ENCODE peak calls at places on chromosomes 12 and 14, in eight cellular contexts. One of them, this sample, is unnamed.

GRCh38 chr14:104770851-104771272 is 17.9 kb downstream of the SIVA1 start:
- DNase-seq in retinal pigment epithelial cell: no peak
- DNase-seq in cardiac fibroblast: peak
- DNase-seq in uterus: no peak
- DNase-seq in aorta: no peak
- DNase-seq in dorsolateral prefrontal cortex: no peak
- DNase-seq in BJ: no peak
- DNase-seq in psoas muscle: no peak
- DNase-seq in this sample: no peak

GRCh38 chr12:88922816-88923215 is 342.5 kb upstream of the KITLG start:
- DNase-seq in psoas muscle: no peak
- DNase-seq in retinal pigment epithelial cell: no peak
- DNase-seq in aorta: no peak
- DNase-seq in uterus: no peak
- DNase-seq in BJ: no peak
- DNase-seq in dorsolateral prefrontal cortex: no peak
- DNase-seq in cardiac fibroblast: peak
- DNase-seq in this sample: no peak

GRCh38 chr12:4562034-4562657 is at the start of gene DYRK4:
- DNase-seq in aorta: peak
- DNase-seq in BJ: no peak
- DNase-seq in uterus: peak
- DNase-seq in dorsolateral prefrontal cortex: peak
- DNase-seq in retinal pigment epithelial cell: peak
- DNase-seq in psoas muscle: peak
- DNase-seq in cardiac fibroblast: peak
- DNase-seq in this sample: peak

GRCh38 chr12:116323696-116324386 is 46.3 kb upstream of the MED13L start:
- DNase-seq in retinal pigment epithelial cell: no peak
- DNase-seq in BJ: no peak
- DNase-seq in psoas muscle: no peak
- DNase-seq in dorsolateral prefrontal cortex: no peak
- DNase-seq in uterus: no peak
- DNase-seq in aorta: no peak
- DNase-seq in cardiac fibroblast: no peak
- DNase-seq in this sample: no peak

GRCh38 chr12:11836282-11836963 is 186.9 kb downstream of the ETV6 start:
- DNase-seq in uterus: no peak
- DNase-seq in psoas muscle: no peak
- DNase-seq in BJ: no peak
- DNase-seq in dorsolateral prefrontal cortex: no peak
- DNase-seq in aorta: peak
- DNase-seq in retinal pigment epithelial cell: no peak
- DNase-seq in cardiac fibroblast: no peak
- DNase-seq in this sample: no peak

GRCh38 chr12:89707992-89708792 is 446 bp downstream of the ATP2B1 start:
- DNase-seq in BJ: no peak
- DNase-seq in psoas muscle: peak
- DNase-seq in dorsolateral prefrontal cortex: no peak
- DNase-seq in retinal pigment epithelial cell: no peak
- DNase-seq in aorta: peak
- DNase-seq in cardiac fibroblast: peak
- DNase-seq in uterus: peak
- DNase-seq in this sample: no peak

GRCh38 chr12:96070670-96071279 is 35.4 kb upstream of the LTA4H start:
- DNase-seq in retinal pigment epithelial cell: no peak
- DNase-seq in dorsolateral prefrontal cortex: no peak
- DNase-seq in cardiac fibroblast: peak
- DNase-seq in uterus: no peak
- DNase-seq in aorta: no peak
- DNase-seq in BJ: no peak
- DNase-seq in psoas muscle: no peak
- DNase-seq in this sample: no peak

GRCh38 chr12:52692253-52692652 is 11.1 kb downstream of the KRT77 start:
- DNase-seq in dorsolateral prefrontal cortex: no peak
- DNase-seq in aorta: no peak
- DNase-seq in cardiac fibroblast: no peak
- DNase-seq in psoas muscle: no peak
- DNase-seq in uterus: no peak
- DNase-seq in BJ: no peak
- DNase-seq in retinal pigment epithelial cell: no peak
- DNase-seq in this sample: no peak

GRCh38 chr14:37048666-37049071 is 123.7 kb downstream of the SLC25A21 start:
- DNase-seq in retinal pigment epithelial cell: no peak
- DNase-seq in aorta: no peak
- DNase-seq in cardiac fibroblast: peak
- DNase-seq in dorsolateral prefrontal cortex: no peak
- DNase-seq in BJ: no peak
- DNase-seq in uterus: no peak
- DNase-seq in psoas muscle: no peak
- DNase-seq in this sample: no peak

GRCh38 chr12:23204933-23205778 is 580.2 kb downstream of the ETNK1 start:
- DNase-seq in cardiac fibroblast: peak
- DNase-seq in uterus: no peak
- DNase-seq in aorta: no peak
- DNase-seq in retinal pigment epithelial cell: peak
- DNase-seq in dorsolateral prefrontal cortex: no peak
- DNase-seq in BJ: peak
- DNase-seq in psoas muscle: no peak
- DNase-seq in this sample: peak

GRCh38 chr12:65857875-65858274 is 33.6 kb downstream of the HMGA2 start:
- DNase-seq in BJ: no peak
- DNase-seq in retinal pigment epithelial cell: no peak
- DNase-seq in dorsolateral prefrontal cortex: no peak
- DNase-seq in aorta: no peak
- DNase-seq in psoas muscle: no peak
- DNase-seq in cardiac fibroblast: no peak
- DNase-seq in uterus: no peak
- DNase-seq in this sample: no peak

GRCh38 chr12:1277905-1278304 is 286.9 kb downstream of the ERC1 start:
- DNase-seq in BJ: no peak
- DNase-seq in retinal pigment epithelial cell: no peak
- DNase-seq in aorta: no peak
- DNase-seq in uterus: no peak
- DNase-seq in cardiac fibroblast: no peak
- DNase-seq in psoas muscle: no peak
- DNase-seq in dorsolateral prefrontal cortex: no peak
- DNase-seq in this sample: no peak

GRCh38 chr14:90663680-90664079 is 152.6 kb downstream of the TTC7B start:
- DNase-seq in retinal pigment epithelial cell: no peak
- DNase-seq in dorsolateral prefrontal cortex: no peak
- DNase-seq in BJ: no peak
- DNase-seq in uterus: no peak
- DNase-seq in psoas muscle: no peak
- DNase-seq in aorta: no peak
- DNase-seq in cardiac fibroblast: no peak
- DNase-seq in this sample: no peak

GRCh38 chr14:68140801-68141200 is 321.2 kb downstream of the RAD51B start:
- DNase-seq in retinal pigment epithelial cell: no peak
- DNase-seq in uterus: no peak
- DNase-seq in aorta: no peak
- DNase-seq in cardiac fibroblast: no peak
- DNase-seq in psoas muscle: no peak
- DNase-seq in dorsolateral prefrontal cortex: no peak
- DNase-seq in BJ: no peak
- DNase-seq in this sample: no peak

GRCh38 chr12:32893008-32893407 is 3.6 kb downstream of the PKP2 start:
- DNase-seq in retinal pigment epithelial cell: no peak
- DNase-seq in uterus: no peak
- DNase-seq in BJ: no peak
- DNase-seq in aorta: no peak
- DNase-seq in psoas muscle: no peak
- DNase-seq in cardiac fibroblast: no peak
- DNase-seq in dorsolateral prefrontal cortex: no peak
- DNase-seq in this sample: no peak

GRCh38 chr12:32893458-32893857 is 3.1 kb downstream of the PKP2 start:
- DNase-seq in uterus: no peak
- DNase-seq in BJ: no peak
- DNase-seq in cardiac fibroblast: peak
- DNase-seq in psoas muscle: no peak
- DNase-seq in aorta: no peak
- DNase-seq in dorsolateral prefrontal cortex: no peak
- DNase-seq in retinal pigment epithelial cell: no peak
- DNase-seq in this sample: no peak

GRCh38 chr12:32889073-32889760 is 7.4 kb downstream of the PKP2 start:
- DNase-seq in uterus: no peak
- DNase-seq in psoas muscle: no peak
- DNase-seq in BJ: no peak
- DNase-seq in retinal pigment epithelial cell: no peak
- DNase-seq in dorsolateral prefrontal cortex: no peak
- DNase-seq in cardiac fibroblast: no peak
- DNase-seq in aorta: no peak
- DNase-seq in this sample: no peak

GRCh38 chr12:32891956-32892355 is 4.6 kb downstream of the PKP2 start:
- DNase-seq in BJ: no peak
- DNase-seq in cardiac fibroblast: peak
- DNase-seq in aorta: no peak
- DNase-seq in psoas muscle: no peak
- DNase-seq in dorsolateral prefrontal cortex: no peak
- DNase-seq in retinal pigment epithelial cell: peak
- DNase-seq in uterus: no peak
- DNase-seq in this sample: no peak

DNA sequence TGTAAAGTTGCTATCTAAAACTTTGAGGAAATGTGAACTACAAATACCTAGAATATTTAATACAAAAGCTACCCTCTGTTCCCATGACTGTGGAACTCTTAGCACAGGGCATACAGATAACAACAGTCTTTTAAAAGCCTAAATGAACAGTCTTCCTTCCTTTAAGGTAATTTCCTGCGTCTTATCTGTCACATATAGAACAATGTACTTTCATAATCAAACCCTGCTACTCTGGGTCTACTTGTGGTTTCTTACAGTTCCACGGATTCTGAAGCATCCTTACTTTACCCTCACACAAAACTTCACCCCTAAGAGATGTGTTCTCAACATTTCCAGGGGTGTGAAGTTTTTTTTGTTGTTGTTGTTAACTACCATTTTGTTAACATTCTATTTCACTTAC is 5.1 kb downstream of the PKP2 start:
- DNase-seq in cardiac fibroblast: no peak
- DNase-seq in BJ: no peak
- DNase-seq in aorta: no peak
- DNase-seq in dorsolateral prefrontal cortex: no peak
- DNase-seq in retinal pigment epithelial cell: no peak
- DNase-seq in uterus: no peak
- DNase-seq in psoas muscle: no peak
- DNase-seq in this sample: no peak
- H3K4me3 ChIP-seq in cardiac fibroblast: no peak
- H3K4me3 ChIP-seq in BJ: no peak
- H3K4me3 ChIP-seq in aorta: no peak
- H3K4me3 ChIP-seq in dorsolateral prefrontal cortex: no peak
- H3K4me3 ChIP-seq in retinal pigment epithelial cell: no peak
- H3K4me3 ChIP-seq in uterus: no peak
- H3K4me3 ChIP-seq in psoas muscle: no peak
- H3K4me3 ChIP-seq in this sample: no peak

GRCh38 chr14:77303417-77304156 is 17.1 kb downstream of the POMT2 start:
- DNase-seq in BJ: peak
- DNase-seq in dorsolateral prefrontal cortex: no peak
- DNase-seq in uterus: no peak
- DNase-seq in retinal pigment epithelial cell: peak
- DNase-seq in aorta: no peak
- DNase-seq in cardiac fibroblast: peak
- DNase-seq in psoas muscle: no peak
- DNase-seq in this sample: peak
- H3K4me3 ChIP-seq in BJ: no peak
- H3K4me3 ChIP-seq in dorsolateral prefrontal cortex: no peak
- H3K4me3 ChIP-seq in uterus: no peak
- H3K4me3 ChIP-seq in retinal pigment epithelial cell: no peak
- H3K4me3 ChIP-seq in aorta: no peak
- H3K4me3 ChIP-seq in cardiac fibroblast: no peak
- H3K4me3 ChIP-seq in psoas muscle: peak
- H3K4me3 ChIP-seq in this sample: no peak

GRCh38 chr14:75969891-75970290 is 11.9 kb downstream of the TGFB3 start:
- DNase-seq in aorta: no peak
- DNase-seq in BJ: no peak
- DNase-seq in uterus: no peak
- DNase-seq in retinal pigment epithelial cell: no peak
- DNase-seq in psoas muscle: no peak
- DNase-seq in dorsolateral prefrontal cortex: no peak
- DNase-seq in cardiac fibroblast: peak
- DNase-seq in this sample: no peak

GRCh38 chr14:75970989-75971388 is 10.8 kb downstream of the TGFB3 start:
- DNase-seq in uterus: no peak
- DNase-seq in cardiac fibroblast: no peak
- DNase-seq in retinal pigment epithelial cell: no peak
- DNase-seq in psoas muscle: no peak
- DNase-seq in aorta: no peak
- DNase-seq in BJ: no peak
- DNase-seq in dorsolateral prefrontal cortex: no peak
- DNase-seq in this sample: no peak

GRCh38 chr14:75971509-75971908 is 10.3 kb downstream of the TGFB3 start:
- DNase-seq in uterus: no peak
- DNase-seq in BJ: no peak
- DNase-seq in retinal pigment epithelial cell: no peak
- DNase-seq in cardiac fibroblast: no peak
- DNase-seq in psoas muscle: no peak
- DNase-seq in aorta: no peak
- DNase-seq in dorsolateral prefrontal cortex: no peak
- DNase-seq in this sample: no peak

GRCh38 chr14:75969126-75969525 is 12.7 kb downstream of the TGFB3 start:
- DNase-seq in cardiac fibroblast: peak
- DNase-seq in psoas muscle: no peak
- DNase-seq in aorta: no peak
- DNase-seq in BJ: no peak
- DNase-seq in uterus: no peak
- DNase-seq in dorsolateral prefrontal cortex: no peak
- DNase-seq in retinal pigment epithelial cell: no peak
- DNase-seq in this sample: no peak

GRCh38 chr14:75972729-75973480 is 8.9 kb downstream of the TGFB3 start:
- DNase-seq in uterus: no peak
- DNase-seq in psoas muscle: no peak
- DNase-seq in BJ: no peak
- DNase-seq in retinal pigment epithelial cell: no peak
- DNase-seq in aorta: no peak
- DNase-seq in dorsolateral prefrontal cortex: no peak
- DNase-seq in cardiac fibroblast: no peak
- DNase-seq in this sample: no peak
- H3K4me3 ChIP-seq in uterus: no peak
- H3K4me3 ChIP-seq in psoas muscle: no peak
- H3K4me3 ChIP-seq in BJ: no peak
- H3K4me3 ChIP-seq in retinal pigment epithelial cell: no peak
- H3K4me3 ChIP-seq in aorta: no peak
- H3K4me3 ChIP-seq in dorsolateral prefrontal cortex: no peak
- H3K4me3 ChIP-seq in cardiac fibroblast: no peak
- H3K4me3 ChIP-seq in this sample: no peak

DNA sequence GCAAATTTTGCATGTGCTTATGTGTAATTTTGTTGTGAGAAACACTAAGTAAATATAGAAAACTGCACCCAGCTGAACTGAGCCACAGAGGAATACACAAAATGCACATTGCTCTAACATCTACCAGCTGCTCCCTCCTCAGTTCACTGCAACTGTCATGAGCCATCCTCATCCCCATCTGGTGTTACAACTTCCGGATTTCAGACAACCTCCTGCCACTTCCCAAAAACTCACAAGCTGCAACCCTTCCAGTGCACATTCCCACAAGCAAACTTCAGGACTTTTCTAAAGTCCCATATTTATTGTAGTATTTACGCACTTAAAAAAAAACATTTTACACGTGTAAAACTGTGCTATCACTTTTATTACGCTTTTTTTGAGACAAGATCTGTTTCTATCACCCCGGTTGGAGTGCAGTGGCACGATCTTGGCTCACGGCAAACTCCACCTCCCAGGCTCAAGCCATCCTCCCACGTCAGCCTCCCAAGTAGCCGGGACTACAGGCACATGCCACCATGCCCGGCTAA is 169.1 kb upstream of the TBX3 start:
- DNase-seq in cardiac fibroblast: peak
- DNase-seq in BJ: no peak
- DNase-seq in psoas muscle: no peak
- DNase-seq in aorta: no peak
- DNase-seq in retinal pigment epithelial cell: no peak
- DNase-seq in uterus: no peak
- DNase-seq in dorsolateral prefrontal cortex: no peak
- DNase-seq in this sample: no peak
- H3K4me3 ChIP-seq in cardiac fibroblast: no peak
- H3K4me3 ChIP-seq in BJ: no peak
- H3K4me3 ChIP-seq in psoas muscle: no peak
- H3K4me3 ChIP-seq in aorta: no peak
- H3K4me3 ChIP-seq in retinal pigment epithelial cell: no peak
- H3K4me3 ChIP-seq in uterus: no peak
- H3K4me3 ChIP-seq in dorsolateral prefrontal cortex: no peak
- H3K4me3 ChIP-seq in this sample: no peak